ENCODE peak calls at places on chromosome 22, in four cellular contexts. X is breast epithelium; J is aorta; P is CD8-positive, alpha-beta memory T cell. T is an unnamed sample.

GRCh38 chr22:29216873-29217666 is 11.4 kb downstream of the EMID1 start:
- DNase-seq in J (peak; percentile 71), P (no peak), X (peak; percentile 44), T (no peak)

GRCh38 chr22:50464451-50464850 is 10.4 kb downstream of the SBF1 start:
- DNase-seq in P (no peak), X (no peak), J (no peak), T (no peak)

GRCh38 chr22:43077121-43077877 is 11.9 kb downstream of the TTLL1 start:
- DNase-seq in J (no peak), X (no peak), P (no peak), T (no peak)

GRCh38 chr22:49951986-49952896 is 8.3 kb upstream of the PIM3 start:
- DNase-seq in P (no peak), X (no peak), J (no peak), T (no peak)

GRCh38 chr22:42114721-42115120 is 15.9 kb downstream of the CYP2D6 start:
- DNase-seq in P (no peak), X (no peak), J (no peak), T (no peak)

GRCh38 chr22:27637604-27638003 is 164.0 kb downstream of the MN1 start:
- DNase-seq in P (no peak), J (no peak), X (no peak), T (no peak)

GRCh38 chr22:31954535-31955326 is 10.4 kb downstream of the YWHAH start:
- DNase-seq in X (peak; percentile 75), J (peak; percentile 70), P (no peak), T (no peak)

GRCh38 chr22:43343262-43343988 is at the start of gene SCUBE1:
- DNase-seq in J (peak; percentile 66), X (peak; percentile 40), P (peak; percentile 52), T (peak; percentile 27)

GRCh38 chr22:43860126-43860525 is 2.2 kb downstream of the SULT4A1 start:
- DNase-seq in X (no peak), J (no peak), P (no peak), T (no peak)

GRCh38 chr22:26264162-26264561 is 94.9 kb downstream of the SEZ6L start:
- DNase-seq in J (no peak), X (no peak), P (no peak), T (no peak)

GRCh38 chr22:30246962-30247376 is 410 bp upstream of the LIF start:
- DNase-seq in P (no peak), X (no peak), J (no peak), T (no peak)

GRCh38 chr22:48805516-48805915 is 1022.2 kb downstream of the BRD1 start:
- DNase-seq in X (no peak), J (no peak), P (no peak), T (no peak)

GRCh38 chr22:23888615-23889401 is 5.4 kb upstream of the MIF start:
- DNase-seq in P (no peak), J (no peak), X (no peak), T (no peak)

GRCh38 chr22:24950272-24950902 is 2.1 kb upstream of the KIAA1671 start:
- DNase-seq in X (peak; percentile 80), J (no peak), P (no peak), T (no peak)

GRCh38 chr22:30883586-30884145 is 84.9 kb downstream of the MORC2 start:
- DNase-seq in J (peak; percentile 30), X (no peak), P (peak; percentile 15), T (no peak)

GRCh38 chr22:29011868-29012428 is 49.7 kb downstream of the C22orf31 start:
- DNase-seq in X (no peak), J (no peak), P (no peak), T (no peak)

GRCh38 chr22:28013611-28014010 is 94.6 kb upstream of the PITPNB start:
- DNase-seq in X (no peak), J (no peak), P (no peak), T (no peak)

GRCh38 chr22:26417406-26417805 is 11.7 kb upstream of the ASPHD2 start:
- DNase-seq in P (no peak), X (no peak), J (no peak), T (no peak)

GRCh38 chr22:35844886-35845285 is 127.2 kb downstream of the APOL5 start:
- DNase-seq in P (no peak), X (no peak), J (no peak), T (no peak)

GRCh38 chr22:16933924-16934282 is 74.1 kb downstream of the GAB4 start:
- DNase-seq in X (no peak), J (no peak), P (no peak), T (no peak)

GRCh38 chr22:30424471-30425326 is 869 bp upstream of the MTFP1 start:
- DNase-seq in J (no peak), P (no peak), X (no peak), T (no peak)

GRCh38 chr22:42310301-42310981 is 40.0 kb upstream of the TCF20 start:
- DNase-seq in P (no peak), J (no peak), X (no peak), T (no peak)

GRCh38 chr22:22865311-22866072 is 22.1 kb upstream of the IGLL5 start:
- DNase-seq in X (no peak), J (no peak), P (peak; percentile 62), T (no peak)

GRCh38 chr22:36580371-36580770 is 51.4 kb upstream of the EIF3D start:
- DNase-seq in P (no peak), X (no peak), J (no peak), T (no peak)

GRCh38 chr22:25156736-25157135 is 42.9 kb upstream of the CRYBB3 start:
- DNase-seq in J (no peak), P (no peak), X (no peak), T (no peak)

GRCh38 chr22:17143826-17144225 is 15.3 kb downstream of the HDHD5 start:
- DNase-seq in P (no peak), X (no peak), J (no peak), T (no peak)

GRCh38 chr22:29143848-29144785 is 61.6 kb upstream of the EMID1 start:
- DNase-seq in J (no peak), P (no peak), X (no peak), T (no peak)

DNA sequence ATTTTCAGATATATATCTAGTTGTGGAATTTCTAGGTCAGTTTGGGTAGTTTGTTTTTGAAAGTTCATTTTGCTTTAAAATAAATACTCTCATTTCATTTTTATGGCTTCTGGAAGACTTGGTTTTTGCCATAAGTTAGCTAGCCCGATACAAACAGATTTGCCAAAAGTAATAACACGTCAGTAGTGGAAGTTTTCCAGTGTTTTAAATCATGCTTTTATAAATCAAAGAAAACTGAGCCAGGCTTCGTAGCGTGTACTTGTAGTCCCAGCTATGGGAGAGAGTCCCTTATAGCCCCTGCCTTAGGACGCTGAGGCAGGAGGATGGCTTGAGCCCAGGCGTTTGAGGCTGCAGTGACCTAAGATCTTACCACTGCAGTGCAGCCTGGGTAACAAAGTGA is 21.7 kb upstream of the MICALL1 start:
- DNase-seq in P (no peak), J (no peak), X (no peak), T (no peak)
- H3K27ac ChIP-seq in P (no peak overlapping the region), J (no peak overlapping the region), X (no peak overlapping the region), T (no peak overlapping the region)

GRCh38 chr22:33535937-33536875 is 384.1 kb downstream of the LARGE1 start:
- DNase-seq in J (no peak), X (no peak), P (no peak), T (no peak)
- H3K4me1 ChIP-seq in J (no peaks in the 10 kb centered on the region), X (no peaks in the 10 kb centered on the region), P (no peaks in the 10 kb centered on the region), T (no peaks in the 10 kb centered on the region)

GRCh38 chr22:40628354-40629042 is 8.0 kb downstream of the MRTFA start:
- DNase-seq in X (no peak), J (no peak), P (no peak), T (no peak)
- H3K9me3 ChIP-seq in X (no peaks in the 10 kb centered on the region), J (no peaks in the 10 kb centered on the region), P (no peaks in the 10 kb centered on the region), T (no peaks in the 10 kb centered on the region)

DNA sequence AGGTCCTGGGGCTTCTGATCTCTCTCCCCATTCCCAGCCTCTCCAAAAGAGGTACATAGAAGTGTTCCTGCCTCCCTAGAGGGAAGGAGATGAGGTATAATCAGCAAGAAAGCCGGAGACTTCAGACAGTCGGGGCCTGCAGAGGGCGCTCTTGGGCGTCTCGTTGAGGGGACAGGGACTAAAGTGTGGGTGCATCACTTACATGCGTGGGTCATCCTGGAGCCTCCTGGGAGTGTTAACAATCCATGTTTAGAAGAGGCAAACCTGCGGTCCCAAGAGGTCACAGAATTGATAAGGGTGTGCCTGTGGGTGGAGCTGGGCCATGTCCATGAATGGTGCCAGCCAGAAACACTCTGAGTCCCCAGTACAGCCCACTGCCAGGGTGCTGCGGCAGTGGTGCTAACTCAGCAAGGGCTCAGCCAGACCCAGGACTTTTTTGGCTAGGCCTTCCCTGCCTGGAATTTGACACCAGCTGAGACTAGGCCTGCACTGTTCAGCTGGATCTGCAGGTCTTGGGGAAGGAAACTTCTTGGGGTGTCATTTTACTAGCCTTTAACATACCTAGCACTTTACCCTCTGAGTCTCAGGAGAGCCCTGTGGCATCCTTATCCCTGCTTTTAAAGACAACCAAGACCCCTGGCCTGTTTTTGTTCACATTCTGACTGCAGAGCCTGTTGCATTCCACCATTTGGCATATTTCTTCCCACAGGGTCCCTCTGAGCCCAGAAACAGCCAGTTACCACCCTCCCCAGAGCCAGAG is 5.5 kb downstream of the YDJC start:
- DNase-seq in J (no peak), X (no peak), P (peak; percentile 56), T (no peak)
- H3K27ac ChIP-seq in J (no peak overlapping the region), X (peak overlapping the region; percentile 36), P (peak overlapping the region; percentile 29), T (no peak overlapping the region)

GRCh38 chr22:19720999-19721485 is 2.3 kb upstream of the GP1BB start:
- DNase-seq in J (no peak), P (no peak), X (no peak), T (no peak)
- H3K4me1 ChIP-seq in J (no peaks in the 10 kb centered on the region), P (peaks cover 23% of the 10 kb centered on the region), X (peaks cover 9% of the 10 kb centered on the region), T (peaks cover 27% of the 10 kb centered on the region)

GRCh38 chr22:47586946-47587345 is 824.5 kb downstream of the TBC1D22A start:
- DNase-seq in P (no peak), X (no peak), J (no peak), T (no peak)

GRCh38 chr22:47589271-47590250 is 827.1 kb downstream of the TBC1D22A start:
- DNase-seq in P (no peak), J (no peak), X (no peak), T (no peak)

GRCh38 chr22:47587361-47587760 is 824.9 kb downstream of the TBC1D22A start:
- DNase-seq in X (no peak), P (no peak), J (no peak), T (no peak)

GRCh38 chr22:47587861-47588582 is 825.6 kb downstream of the TBC1D22A start:
- DNase-seq in J (no peak), X (no peak), P (no peak), T (no peak)

DNA sequence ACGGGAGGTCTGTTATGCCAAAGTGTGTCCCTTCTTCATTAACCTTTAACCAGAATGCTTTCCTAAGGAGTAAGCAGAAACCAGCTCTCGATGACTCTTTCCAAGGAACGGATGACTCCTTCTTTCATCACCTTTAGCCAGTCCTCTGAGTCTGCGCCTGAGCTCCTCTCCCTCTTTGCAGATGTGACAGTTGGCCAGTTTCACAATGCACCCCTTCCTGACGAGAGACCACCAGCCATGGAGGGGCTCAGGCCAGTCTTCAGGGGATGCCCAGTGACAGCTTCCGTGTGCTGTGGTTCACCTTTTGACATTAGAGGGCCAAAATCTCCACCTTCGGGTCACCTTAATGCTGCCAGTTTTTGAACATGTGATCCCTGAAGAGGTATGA is 826.1 kb downstream of the TBC1D22A start:
- DNase-seq in P (no peak), X (no peak), J (no peak), T (no peak)
- H3K9me3 ChIP-seq in P (no peaks in the 10 kb centered on the region), X (peaks cover 5% of the 10 kb centered on the region), J (no peaks in the 10 kb centered on the region), T (no peaks in the 10 kb centered on the region)

GRCh38 chr22:19844423-19845368 is 10.0 kb downstream of the GNB1L start:
- DNase-seq in P (no peak), J (peak; percentile 91), X (peak; percentile 74), T (no peak)
- H3K27ac ChIP-seq in P (no peak overlapping the region), J (no peak overlapping the region), X (peak overlapping the region; percentile 71), T (no peak overlapping the region)

T was measured in effector memory CD4-positive, alpha-beta T cell.